ENCODE peak calls at places on chromosome 2, in six cellular contexts. H is Karpas-422, M is neuronal stem cell, Z is MG63, B is cardiac fibroblast, N is adipocyte. L is an unnamed sample.

GRCh38 chr2:8676915-8677645 is 4.8 kb upstream of the ID2 start:
- DNase-seq in Z (peak; percentile 37), M (peak; percentile 18), H (no peak), B (no peak), N (peak; percentile 56), L (peak; percentile 39)

GRCh38 chr2:30421551-30422436 is 25.3 kb upstream of the LCLAT1 start:
- DNase-seq in B (peak; percentile 93), Z (no peak), N (peak; percentile 89), M (no peak), H (no peak), L (peak; percentile 68)

GRCh38 chr2:67304300-67304890 is 92.7 kb upstream of the ETAA1 start:
- DNase-seq in H (no peak), N (no peak), M (no peak), Z (no peak), B (no peak), L (no peak)

GRCh38 chr2:19355416-19355821 is 3.0 kb downstream of the OSR1 start:
- DNase-seq in H (no peak), Z (no peak), M (no peak), N (peak; percentile 82), B (no peak), L (peak; percentile 62)

GRCh38 chr2:71791501-71792135 is 338.3 kb downstream of the DYSF start:
- DNase-seq in H (no peak), Z (no peak), B (no peak), M (no peak), N (no peak), L (no peak)

GRCh38 chr2:212712466-212712865 is 173.9 kb upstream of the ERBB4 start:
- DNase-seq in B (no peak), H (no peak), M (no peak), N (peak; percentile 14), Z (no peak), L (no peak)

GRCh38 chr2:144904612-144905011 is 384.7 kb upstream of the ZEB2 start:
- DNase-seq in M (no peak), H (no peak), N (no peak), Z (no peak), B (no peak), L (no peak)

GRCh38 chr2:112794841-112795240 is 10.5 kb upstream of the IL1A start:
- DNase-seq in Z (no peak), M (no peak), N (no peak), H (no peak), B (no peak), L (no peak)

GRCh38 chr2:238167761-238168160 is 9.0 kb downstream of the ERFE start:
- DNase-seq in M (no peak), N (no peak), H (no peak), B (peak; percentile 50), Z (no peak), L (no peak)

GRCh38 chr2:72131916-72132841 is 15.5 kb downstream of the CYP26B1 start:
- DNase-seq in M (no peak), Z (no peak), B (no peak), H (no peak), N (no peak), L (no peak)

GRCh38 chr2:28435796-28436425 is 43.3 kb downstream of the FOSL2 start:
- DNase-seq in Z (no peak), N (no peak), B (no peak), M (no peak), H (no peak), L (no peak)

GRCh38 chr2:223100061-223100511 is 48.1 kb downstream of the KCNE4 start:
- DNase-seq in Z (no peak), M (no peak), B (peak; percentile 84), N (peak; percentile 82), H (no peak), L (peak; percentile 84)

GRCh38 chr2:169653636-169654035 is 40.6 kb downstream of the CFAP210 start:
- DNase-seq in M (no peak), N (no peak), H (no peak), B (no peak), Z (no peak), L (no peak)

GRCh38 chr2:108820439-108820838 is 33.9 kb downstream of the CCDC138 start:
- DNase-seq in Z (no peak), B (no peak), M (no peak), N (no peak), H (no peak), L (no peak)

GRCh38 chr2:213862407-213863076 is 548.3 kb upstream of the VWC2L start:
- DNase-seq in Z (no peak), H (no peak), M (peak; percentile 66), N (no peak), B (no peak), L (no peak)

GRCh38 chr2:103437161-103437560 is 675.3 kb downstream of the TMEM182 start:
- DNase-seq in M (no peak), Z (no peak), H (no peak), N (no peak), B (no peak), L (no peak)

GRCh38 chr2:152466925-152467676 is 132.1 kb downstream of the FMNL2 start:
- DNase-seq in Z (peak; percentile 18), M (no peak), B (peak; percentile 61), H (peak; percentile 53), N (peak; percentile 65), L (peak; percentile 27)

GRCh38 chr2:11540148-11540995 is 6.5 kb downstream of the GREB1 start:
- DNase-seq in H (no peak), B (no peak), Z (no peak), N (no peak), M (no peak), L (peak; percentile 31)

GRCh38 chr2:112322919-112323318 is 47.5 kb downstream of the ZC3H6 start:
- DNase-seq in N (no peak), H (no peak), Z (no peak), M (no peak), B (no peak), L (no peak)

GRCh38 chr2:180573951-180574350 is 406.5 kb upstream of the UBE2E3 start:
- DNase-seq in H (no peak), B (peak; percentile 30), M (no peak), Z (no peak), N (peak; percentile 45), L (peak; percentile 41)

GRCh38 chr2:128323501-128323931 is 4.8 kb upstream of the HS6ST1 start:
- DNase-seq in Z (no peak), N (no peak), B (no peak), H (no peak), M (no peak), L (no peak)

GRCh38 chr2:200360364-200360763 is 53.9 kb downstream of the SPATS2L start:
- DNase-seq in N (no peak), B (no peak), Z (no peak), M (no peak), H (no peak), L (no peak)

GRCh38 chr2:25671622-25672021 is 1.8 kb downstream of the DTNB start:
- DNase-seq in H (no peak), N (no peak), Z (no peak), M (no peak), B (no peak), L (no peak)
- H3K4me3 ChIP-seq in H (no peak overlapping the region), N (no peak overlapping the region), Z (peak overlapping the region; percentile 62), M (no peak overlapping the region), B (no peak overlapping the region), L (no peak overlapping the region)

GRCh38 chr2:39649491-39649890 is 16.2 kb upstream of the TMEM178A start:
- DNase-seq in H (no peak), Z (no peak), N (no peak), B (no peak), M (no peak), L (no peak)
- H3K4me3 ChIP-seq in H (no peak overlapping the region), Z (no peak overlapping the region), N (no peak overlapping the region), B (no peak overlapping the region), M (no peak overlapping the region), L (no peak overlapping the region)

GRCh38 chr2:45320956-45321355 is 290.1 kb downstream of the SRBD1 start:
- DNase-seq in M (no peak), N (no peak), B (no peak), H (no peak), Z (no peak), L (no peak)
- H3K4me3 ChIP-seq in M (no peak overlapping the region), N (no peak overlapping the region), B (no peak overlapping the region), H (no peak overlapping the region), Z (no peak overlapping the region), L (no peak overlapping the region)

GRCh38 chr2:74555610-74556103 is 1.1 kb downstream of the DOK1 start:
- DNase-seq in H (no peak), B (no peak), N (no peak), M (no peak), Z (no peak), L (no peak)
- H3K4me3 ChIP-seq in H (peak overlapping the region; percentile 68), B (peak overlapping the region; percentile 93), N (peak overlapping the region; percentile 87), M (peak overlapping the region; percentile 87), Z (no peak overlapping the region), L (peak overlapping the region; percentile 76)

DNA sequence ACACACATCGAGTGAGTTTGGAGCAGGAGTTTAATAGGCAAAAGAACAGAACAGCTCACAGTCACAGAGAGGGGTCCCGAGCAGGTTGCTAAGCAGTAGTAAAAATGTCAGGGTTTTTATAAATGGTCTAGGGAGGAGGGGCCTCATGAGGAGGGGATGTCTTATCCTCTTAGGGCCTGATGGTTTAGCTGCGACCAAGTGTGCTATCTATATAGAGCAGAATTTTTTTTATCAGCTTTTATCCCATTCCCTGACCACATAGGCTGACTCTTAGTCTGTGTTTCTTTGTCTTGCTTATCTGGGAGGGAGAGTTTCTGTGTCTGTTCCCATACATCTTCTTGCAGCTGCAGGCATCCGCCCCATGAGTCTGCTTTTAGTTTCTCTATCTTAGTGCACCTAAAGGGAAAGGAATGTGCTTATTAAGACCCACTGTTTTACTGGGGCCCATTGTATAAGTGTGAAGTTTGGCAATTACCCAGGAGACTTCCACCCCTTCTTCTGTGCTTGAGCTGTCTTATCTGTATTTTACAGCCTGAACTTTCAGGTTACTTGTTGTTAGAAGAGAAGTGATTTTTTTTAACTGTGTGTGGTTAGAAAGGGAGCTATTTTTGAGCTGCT is 30.4 kb upstream of the GMCL1 start:
- DNase-seq in N (no peak), B (peak; percentile 84), Z (no peak), H (no peak), M (no peak), L (no peak)
- H3K4me3 ChIP-seq in N (peak overlapping the region; percentile 82), B (peak overlapping the region; percentile 31), Z (peak overlapping the region; percentile 36), H (peak overlapping the region; percentile 60), M (no peak overlapping the region), L (peak overlapping the region; percentile 41)